ENCODE peak calls at places on chromosomes 16 and 17, in nine cellular contexts. W, I, N, O, H, V, K, T and Z are unnamed samples.

GRCh38 chr17:40063915-40064531 is 1.3 kb downstream of the THRA start:
- DNase-seq in W (no peak), I (no peak), N (no peak), O (no peak), H (no peak), V (no peak), K (no peak), T (no peak), Z (peak; percentile 20)

GRCh38 chr17:27256225-27257030 is 37.5 kb upstream of the WSB1 start:
- DNase-seq in W (no peak), I (no peak), N (no peak), O (peak; percentile 86), H (no peak), V (no peak), K (no peak), T (no peak), Z (peak; percentile 7)

GRCh38 chr17:56319531-56319930 is 166.3 kb downstream of the ANKFN1 start:
- DNase-seq in W (peak; percentile 65), I (no peak), N (no peak), O (peak; percentile 70), H (no peak), V (no peak), K (no peak), T (no peak), Z (no peak)

GRCh38 chr16:3908951-3909437 is 28.5 kb upstream of the CREBBP start:
- DNase-seq in W (peak; percentile 12), I (no peak), N (no peak), O (no peak), H (no peak), V (no peak), K (no peak), T (no peak), Z (no peak)

GRCh38 chr17:31517524-31517923 is 126.0 kb downstream of the RAB11FIP4 start:
- DNase-seq in W (peak; percentile 60), I (no peak), N (no peak), O (no peak), H (no peak), V (no peak), K (no peak), T (no peak), Z (no peak)

GRCh38 chr17:81665205-81666091 is 957 bp downstream of the OXLD1 start:
- DNase-seq in W (no peak), I (no peak), N (no peak), O (peak; percentile 6), H (no peak), V (no peak), K (no peak), T (no peak), Z (peak; percentile 32)

GRCh38 chr17:4498461-4499397 is at the start of gene SPNS2:
- DNase-seq in W (peak; percentile 84), I (no peak), N (peak; percentile 67), O (peak; percentile 29), H (peak; percentile 76), V (no peak), K (peak; percentile 77), T (no peak), Z (peak; percentile 66)

GRCh38 chr16:21166561-21166961 is 8.1 kb downstream of the LDAF1 start:
- DNase-seq in W (peak; percentile 24), I (no peak), N (no peak), O (peak; percentile 52), H (no peak), V (no peak), K (no peak), T (no peak), Z (no peak)

GRCh38 chr16:9417898-9418297 is 326.5 kb downstream of the HAPSTR1 start:
- DNase-seq in W (no peak), I (no peak), N (no peak), O (no peak), H (no peak), V (no peak), K (no peak), T (no peak), Z (no peak)

GRCh38 chr17:49455226-49455968 is 39.7 kb upstream of the NGFR start:
- DNase-seq in W (no peak), I (no peak), N (no peak), O (no peak), H (no peak), V (no peak), K (no peak), T (no peak), Z (no peak)

GRCh38 chr17:50604470-50604869 is 30.2 kb upstream of the ABCC3 start:
- DNase-seq in W (no peak), I (no peak), N (no peak), O (peak; percentile 28), H (peak; percentile 80), V (no peak), K (peak; percentile 82), T (peak; percentile 65), Z (peak; percentile 72)

GRCh38 chr16:12061336-12062055 is 85.0 kb downstream of the SNX29 start:
- DNase-seq in W (no peak), I (no peak), N (no peak), O (peak; percentile 36), H (no peak), V (no peak), K (no peak), T (no peak), Z (peak; percentile 66)
- H3K27ac ChIP-seq in W (no peak overlapping the region), I (peak overlapping the region; percentile 79), N (no peak overlapping the region), O (no peak overlapping the region), H (no peak overlapping the region), V (peak overlapping the region; percentile 95), K (peak overlapping the region; percentile 78), T (peak overlapping the region; percentile 67), Z (peak overlapping the region; percentile 97)

DNA sequence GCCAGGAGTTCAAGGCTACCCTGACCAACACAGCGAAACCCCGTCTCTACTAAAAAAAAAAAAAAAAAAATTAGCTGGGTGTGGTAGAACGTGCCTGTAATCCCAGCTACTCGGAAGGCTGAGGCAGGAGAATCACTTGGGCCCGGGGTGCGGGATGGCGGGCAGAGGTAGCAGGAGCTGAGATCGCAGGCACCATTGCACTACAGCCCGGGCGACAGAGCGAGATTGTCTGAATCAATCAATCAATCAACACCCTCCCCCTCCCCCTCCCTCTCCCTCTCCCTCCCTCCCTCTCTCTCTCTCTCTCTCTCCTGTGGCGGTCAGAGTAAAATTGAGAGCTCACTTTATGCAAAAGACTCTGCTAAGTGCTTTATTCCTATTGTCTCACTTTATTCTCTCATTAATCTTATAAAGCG is 1.2 kb downstream of the HSDL1 start:
- DNase-seq in W (peak; percentile 48), I (no peak), N (peak; percentile 21), O (no peak), H (no peak), V (no peak), K (no peak), T (no peak), Z (peak; percentile 17)
- H3K4me3 ChIP-seq in W (peak overlapping the region; percentile 96), I (peak overlapping the region; percentile 76), N (no peak overlapping the region), O (peak overlapping the region; percentile 99), H (peak overlapping the region; percentile 99), V (peak overlapping the region; percentile 98), K (peak overlapping the region; percentile 82), T (peak overlapping the region; percentile 99), Z (peak overlapping the region; percentile 96)

DNA sequence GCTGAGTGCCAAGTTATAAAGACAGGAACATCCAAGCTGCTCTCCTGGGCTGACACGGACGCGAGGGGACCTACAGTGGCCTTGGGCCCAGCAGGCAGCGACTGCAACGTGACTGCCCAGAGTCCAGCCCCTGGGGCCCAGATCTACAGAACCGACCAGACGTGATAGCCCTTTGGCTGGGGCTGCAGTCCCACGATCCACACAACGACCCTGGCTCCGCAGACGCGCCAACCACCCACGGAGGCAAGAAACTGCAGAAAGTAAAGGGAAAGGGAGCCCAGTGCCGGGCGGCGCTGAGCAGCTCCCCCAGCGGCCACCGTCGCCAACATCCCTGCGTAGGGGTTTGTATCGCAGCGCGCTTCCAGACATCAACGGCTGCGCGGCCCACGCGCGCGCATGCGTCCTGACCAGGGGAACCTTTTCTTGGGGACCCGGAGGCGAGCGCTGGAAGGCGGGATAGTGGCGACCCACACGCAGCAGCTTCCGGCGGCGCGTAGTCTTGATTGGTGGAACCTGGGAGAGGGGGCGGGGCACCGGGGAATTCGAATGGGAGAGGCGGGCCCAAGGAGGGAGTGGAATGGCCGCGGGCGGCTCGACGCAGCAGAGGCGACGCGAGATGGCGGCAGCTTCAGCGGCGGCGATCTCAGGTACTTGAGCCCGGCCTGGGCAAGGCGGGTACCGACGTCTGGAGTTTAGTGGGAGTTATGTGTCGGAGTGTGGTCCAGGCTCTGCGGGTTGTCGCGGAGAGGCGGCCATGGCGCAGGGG is at the start of gene KIF22:
- DNase-seq in W (peak; percentile 100), I (peak; percentile 98), N (peak; percentile 99), O (peak; percentile 98), H (peak; percentile 99), V (peak; percentile 96), K (peak; percentile 100), T (peak; percentile 99), Z (peak; percentile 98)
- H3K4me1 ChIP-seq in W (peaks cover 9% of the 10 kb centered on the region), I (peaks cover 20% of the 10 kb centered on the region), N (peaks cover 33% of the 10 kb centered on the region), O (peaks cover 3% of the 10 kb centered on the region), H (peaks cover 19% of the 10 kb centered on the region), V (peaks cover 19% of the 10 kb centered on the region), K (peaks cover 25% of the 10 kb centered on the region), T (no peaks in the 10 kb centered on the region), Z (peaks cover 20% of the 10 kb centered on the region)

GRCh38 chr17:77462553-77463497 is 322.1 kb downstream of the SEC14L1 start:
- DNase-seq in W (no peak), I (no peak), N (no peak), O (no peak), H (no peak), V (no peak), K (no peak), T (no peak), Z (no peak)

GRCh38 chr17:77464988-77465357 is 324.2 kb downstream of the SEC14L1 start:
- DNase-seq in W (no peak), I (no peak), N (no peak), O (no peak), H (no peak), V (no peak), K (no peak), T (no peak), Z (no peak)

GRCh38 chr17:77460514-77461046 is 319.8 kb downstream of the SEC14L1 start:
- DNase-seq in W (no peak), I (no peak), N (no peak), O (no peak), H (no peak), V (no peak), K (no peak), T (no peak), Z (no peak)

GRCh38 chr17:77461277-77462057 is 320.7 kb downstream of the SEC14L1 start:
- DNase-seq in W (no peak), I (no peak), N (no peak), O (no peak), H (no peak), V (no peak), K (no peak), T (no peak), Z (no peak)

GRCh38 chr17:77462101-77462500 is 321.3 kb downstream of the SEC14L1 start:
- DNase-seq in W (no peak), I (no peak), N (no peak), O (no peak), H (no peak), V (no peak), K (no peak), T (no peak), Z (peak; percentile 33)
- H3K27ac ChIP-seq in W (peak overlapping the region; percentile 96), I (peak overlapping the region; percentile 36), N (peak overlapping the region; percentile 33), O (no peak overlapping the region), H (peak overlapping the region; percentile 24), V (no peak overlapping the region), K (peak overlapping the region; percentile 32), T (peak overlapping the region; percentile 21), Z (peak overlapping the region; percentile 35)